ENCODE peak calls at places on chromosome 15, in six cellular contexts. M is IMR-90, P is ovary, F is esophagus squamous epithelium, A is heart left ventricle, U is breast epithelium. H is an unnamed sample.

GRCh38 chr15:89690276-89691218 is at the start of the genes PEX11A and WDR93:
- DNase-seq in F (peak; percentile 18), P (peak; percentile 90), M (peak; percentile 51), U (peak; percentile 74), A (peak; percentile 84), H (peak; percentile 84)

GRCh38 chr15:72285927-72286516 is 13.7 kb upstream of the PARP6 start:
- DNase-seq in A (peak; percentile 52), U (no peak), F (no peak), P (no peak), M (peak; percentile 14), H (peak; percentile 77)

GRCh38 chr15:29438714-29439076 is 169.1 kb upstream of the NSMCE3 start:
- DNase-seq in U (no peak), A (no peak), M (no peak), P (no peak), F (no peak), H (no peak)

GRCh38 chr15:69456208-69457166 is 3.9 kb downstream of the RPLP1 start:
- DNase-seq in U (no peak), M (no peak), F (no peak), A (no peak), P (no peak), H (no peak)

GRCh38 chr15:48360841-48361240 is 29.6 kb downstream of the DUT start:
- DNase-seq in A (no peak), F (no peak), P (no peak), M (peak; percentile 32), U (no peak), H (no peak)

GRCh38 chr15:43939070-43939469 is 112.3 kb downstream of the WDR76 start:
- DNase-seq in U (no peak), P (no peak), A (no peak), F (no peak), M (peak; percentile 33), H (no peak)

GRCh38 chr15:51160484-51160883 is 65.8 kb upstream of the TNFAIP8L3 start:
- DNase-seq in P (no peak), M (no peak), F (no peak), U (no peak), A (no peak), H (no peak)

GRCh38 chr15:37372064-37372463 is 271.7 kb upstream of the MEIS2 start:
- DNase-seq in P (no peak), U (no peak), F (no peak), M (no peak), A (no peak), H (no peak)

GRCh38 chr15:41020829-41021228 is 67.6 kb downstream of the CHAC1 start:
- DNase-seq in U (no peak), A (no peak), M (no peak), F (no peak), P (no peak), H (no peak)

GRCh38 chr15:74589826-74590225 is 25.8 kb upstream of the CLK3 start:
- DNase-seq in F (no peak), M (no peak), P (no peak), A (no peak), U (no peak), H (no peak)

GRCh38 chr15:27235161-27235560 is 264.2 kb downstream of the GABRG3 start:
- DNase-seq in P (no peak), F (no peak), U (no peak), M (no peak), A (no peak), H (no peak)

GRCh38 chr15:67775265-67775664 is 50.0 kb upstream of the SKOR1 start:
- DNase-seq in F (no peak), A (no peak), P (no peak), M (peak; percentile 11), U (no peak), H (no peak)
- TF ChIP-seq POLR2A in F (no peak), A (no peak), P (no peak), M (no peak), U (no peak), H (no peak)

GRCh38 chr15:96412045-96412918 is 81.8 kb downstream of the NR2F2 start:
- DNase-seq in A (no peak), F (no peak), M (no peak), P (no peak), U (no peak), H (no peak)

GRCh38 chr15:96414875-96415274 is 84.4 kb downstream of the NR2F2 start:
- DNase-seq in M (no peak), P (no peak), F (no peak), A (no peak), U (no peak), H (no peak)

GRCh38 chr15:96410175-96411055 is 79.9 kb downstream of the NR2F2 start:
- DNase-seq in F (no peak), M (no peak), A (no peak), P (no peak), U (no peak), H (no peak)

GRCh38 chr15:96411056-96412031 is 80.8 kb downstream of the NR2F2 start:
- DNase-seq in U (no peak), F (no peak), A (no peak), M (no peak), P (no peak), H (no peak)

GRCh38 chr15:96412919-96413231 is 82.4 kb downstream of the NR2F2 start:
- DNase-seq in F (no peak), P (no peak), M (no peak), U (no peak), A (no peak), H (no peak)
- H3K27me3 ChIP-seq in F (peaks cover 100% of the 10 kb centered on the region), P (no peaks in the 10 kb centered on the region), M (peaks cover 91% of the 10 kb centered on the region), U (peaks cover 98% of the 10 kb centered on the region), A (peaks cover 100% of the 10 kb centered on the region), H (peaks cover 84% of the 10 kb centered on the region)

GRCh38 chr15:22831473-22831872 is 7.0 kb upstream of the NIPA2 start:
- DNase-seq in U (no peak), P (no peak), A (no peak), F (no peak), M (peak; percentile 53), H (no peak)

GRCh38 chr15:22823495-22824128 is 14.9 kb upstream of the NIPA2 start:
- DNase-seq in P (no peak), M (no peak), U (no peak), F (no peak), A (no peak), H (no peak)

DNA sequence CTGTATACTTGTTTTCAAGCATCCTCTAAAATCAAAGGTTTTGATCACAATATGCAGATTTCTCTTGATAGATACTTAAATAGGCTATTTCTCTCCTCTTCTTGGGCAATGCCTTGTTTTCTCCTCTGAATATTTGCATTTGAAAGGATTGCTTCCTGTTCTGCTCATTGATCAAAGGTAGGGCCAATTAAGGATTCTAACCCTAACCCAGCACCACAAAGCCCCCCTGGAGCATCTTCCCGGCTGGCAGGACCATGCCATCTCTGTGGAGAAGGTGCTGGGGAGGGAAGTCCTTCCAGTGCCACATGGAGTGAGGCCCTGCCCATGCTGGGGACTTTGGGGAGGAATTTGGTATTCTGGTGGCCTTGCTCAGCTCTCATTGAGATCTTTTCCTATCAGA is 11.3 kb upstream of the NIPA2 start:
- DNase-seq in F (no peak), A (no peak), M (no peak), U (no peak), P (no peak), H (no peak)
- TF ChIP-seq POLR2A in F (no peak), A (no peak), M (no peak), U (no peak), P (no peak), H (no peak)

GRCh38 chr15:45376300-45376928 is 1.9 kb downstream of the GATM start:
- DNase-seq in F (no peak), M (no peak), A (no peak), U (no peak), P (no peak), H (no peak)
- H3K27me3 ChIP-seq in F (peaks cover 23% of the 10 kb centered on the region), M (peaks cover 48% of the 10 kb centered on the region), A (no peaks in the 10 kb centered on the region), U (no peaks in the 10 kb centered on the region), P (no peaks in the 10 kb centered on the region), H (no peaks in the 10 kb centered on the region)

DNA sequence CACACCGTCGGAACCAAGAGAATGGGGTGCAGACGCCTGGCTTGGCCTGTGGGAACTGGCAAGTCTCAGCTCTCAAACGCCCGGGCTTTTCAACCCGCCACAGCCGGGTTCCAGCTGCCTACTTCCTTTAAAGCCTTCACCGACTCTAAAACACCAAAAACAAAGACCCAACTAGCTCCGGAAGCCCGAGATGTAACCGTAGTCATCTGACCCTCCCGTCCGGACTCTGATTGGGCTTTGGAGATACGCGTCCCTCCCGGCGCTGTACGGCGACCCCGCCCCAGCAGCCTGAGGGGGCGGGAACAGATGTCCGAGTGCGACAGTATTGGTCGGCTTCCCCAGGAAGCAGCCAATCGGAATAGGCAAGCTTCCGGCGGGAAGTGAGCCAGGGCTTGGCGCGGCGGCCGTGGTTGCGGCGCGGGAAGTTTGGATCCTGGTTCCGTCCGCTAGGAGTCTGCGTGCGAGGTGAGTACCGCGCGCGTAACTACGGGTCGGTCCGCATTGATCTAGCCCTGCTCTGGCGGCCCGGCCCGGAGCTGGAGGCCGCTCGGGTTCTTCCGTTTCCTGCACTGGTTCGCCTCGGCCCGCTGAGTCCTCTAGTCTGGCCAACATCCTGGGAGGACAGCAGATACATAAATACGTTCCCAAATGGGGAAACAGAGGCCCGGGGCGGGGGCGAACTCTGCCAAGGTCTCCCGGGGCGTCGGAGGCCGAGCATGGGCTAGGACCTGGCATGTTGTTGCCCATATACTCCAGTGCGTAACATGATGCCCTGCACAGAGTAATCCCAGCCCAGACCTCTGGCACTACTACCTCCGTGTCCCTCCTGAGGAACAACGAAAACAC is at the start of gene BLM:
- DNase-seq in M (peak; percentile 97), U (peak; percentile 94), F (peak; percentile 86), A (peak; percentile 98), P (peak; percentile 97), H (peak; percentile 97)
- TF ChIP-seq POLR2A in M (peak; percentile 84), U (peak; percentile 24), F (no peak), A (no peak), P (no peak), H (peak; percentile 71)

GRCh38 chr15:88604972-88605506 is 16.1 kb upstream of the AEN start:
- DNase-seq in A (no peak), F (no peak), M (no peak), U (no peak), P (no peak), H (no peak)
- H3K27me3 ChIP-seq in A (peaks cover 51% of the 10 kb centered on the region), F (peaks cover 82% of the 10 kb centered on the region), M (peaks cover 57% of the 10 kb centered on the region), U (peaks cover 52% of the 10 kb centered on the region), P (no peaks in the 10 kb centered on the region), H (peaks cover 36% of the 10 kb centered on the region)

GRCh38 chr15:92696096-92696495 is 40.5 kb upstream of the FAM174B start:
- DNase-seq in A (no peak), U (no peak), M (no peak), P (no peak), F (no peak), H (no peak)

GRCh38 chr15:92690370-92690769 is 34.8 kb upstream of the FAM174B start:
- DNase-seq in M (no peak), U (no peak), F (no peak), A (no peak), P (no peak), H (no peak)

DNA sequence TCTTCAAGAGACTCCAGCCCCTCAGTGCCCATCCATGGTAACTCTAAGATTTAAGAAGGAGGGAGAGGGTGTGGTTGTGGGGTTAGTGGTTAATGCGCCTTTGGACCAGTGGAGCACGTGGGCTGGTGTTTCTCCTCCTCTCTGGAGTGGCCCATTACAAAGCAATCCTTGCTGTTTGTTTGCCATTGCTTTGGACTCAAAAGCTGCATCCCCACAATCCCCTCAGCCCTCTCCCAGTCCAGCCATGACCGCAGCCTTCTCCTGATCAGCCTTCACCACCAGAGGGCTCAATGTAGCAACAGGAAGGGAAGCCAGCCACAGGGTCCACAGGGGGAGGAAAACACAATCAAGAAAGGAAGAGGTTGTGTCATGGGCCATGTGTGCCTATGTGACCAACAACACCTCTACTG is 38.4 kb upstream of the FAM174B start:
- DNase-seq in M (peak; percentile 3), U (no peak), F (no peak), P (no peak), A (no peak), H (no peak)
- TF ChIP-seq POLR2A in M (no peak), U (no peak), F (no peak), P (no peak), A (no peak), H (no peak)